ENCODE peak calls at places on chromosome 9, in four cellular contexts. P is K562, H is WTC11, T is HepG2. A is an unnamed sample.

GRCh38 chr9:125997510-125997823 is 250.3 kb downstream of the PBX3 start:
- DNase-seq in P (no peak), H (no peak), T (no peak), A (no peak)

GRCh38 chr9:2153599-2154217 is 138.6 kb downstream of the SMARCA2 start:
- DNase-seq in P (no peak), H (no peak), T (no peak), A (no peak)

GRCh38 chr9:122297512-122297911 is 32.8 kb downstream of the MRRF start:
- DNase-seq in P (no peak), H (no peak), T (no peak), A (no peak)

GRCh38 chr9:12923472-12924009 is 148.7 kb downstream of the LURAP1L start:
- DNase-seq in P (no peak), H (no peak), T (no peak), A (no peak)

GRCh38 chr9:38440511-38440910 is 16.3 kb upstream of the IGFBPL1 start:
- DNase-seq in P (no peak), H (no peak), T (no peak), A (no peak)

GRCh38 chr9:129752915-129753724 is at the start of gene PTGES:
- DNase-seq in P (peak), H (peak), T (no peak), A (peak)

GRCh38 chr9:14906000-14906399 is 4.2 kb downstream of the FREM1 start:
- DNase-seq in P (no peak), H (no peak), T (no peak), A (no peak)

GRCh38 chr9:7844283-7844682 is 44.7 kb upstream of the DMAC1 start:
- DNase-seq in P (no peak), H (no peak), T (peak), A (no peak)

GRCh38 chr9:71719585-71719984 is 48.7 kb downstream of the CEMIP2 start:
- DNase-seq in P (no peak), H (no peak), T (no peak), A (no peak)

GRCh38 chr9:136539427-136540412 is 6.1 kb downstream of the NOTCH1 start:
- DNase-seq in P (peak), H (peak), T (no peak), A (no peak)

GRCh38 chr9:752201-752600 is 89.3 kb upstream of the DMRT1 start:
- DNase-seq in P (no peak), H (no peak), T (no peak), A (no peak)

GRCh38 chr9:133714606-133715294 is 23.4 kb downstream of the SARDH start:
- DNase-seq in P (no peak), H (no peak), T (peak), A (no peak)

GRCh38 chr9:110753734-110754231 is 85.2 kb downstream of the MUSK start:
- DNase-seq in P (no peak), H (no peak), T (no peak), A (no peak)

GRCh38 chr9:130897105-130897751 is 616 bp upstream of the QRFP start:
- DNase-seq in P (peak), H (no peak), T (no peak), A (no peak)

GRCh38 chr9:133683494-133684460 is 47.6 kb downstream of the DBH start:
- DNase-seq in P (no peak), H (no peak), T (no peak), A (no peak)

GRCh38 chr9:87212563-87213154 is 265.4 kb upstream of the GAS1 start:
- DNase-seq in P (no peak), H (peak), T (no peak), A (no peak)

GRCh38 chr9:110015759-110016158 is 192.2 kb downstream of the C9orf152 start:
- DNase-seq in P (no peak), H (no peak), T (no peak), A (peak)

GRCh38 chr9:26746357-26747072 is 146.1 kb downstream of the CAAP1 start:
- DNase-seq in P (no peak), H (no peak), T (peak), A (peak)

GRCh38 chr9:137416563-137417151 is 6.3 kb downstream of the EXD3 start:
- DNase-seq in P (no peak), H (no peak), T (no peak), A (no peak)

GRCh38 chr9:114314881-114315722 is 7.8 kb upstream of the ORM1 start:
- DNase-seq in P (no peak), H (no peak), T (no peak), A (no peak)

GRCh38 chr9:130213898-130214761 is 41.9 kb downstream of the NCS1 start:
- DNase-seq in P (peak), H (peak), T (no peak), A (no peak)

GRCh38 chr9:9963861-9964260 is 648.9 kb downstream of the PTPRD start:
- DNase-seq in P (no peak), H (no peak), T (no peak), A (no peak)

GRCh38 chr9:1978941-1979340 is 36.2 kb upstream of the SMARCA2 start:
- DNase-seq in P (no peak), H (no peak), T (peak), A (no peak)

GRCh38 chr9:130118841-130119520 is 53.2 kb upstream of the NCS1 start:
- DNase-seq in P (no peak), H (no peak), T (no peak), A (no peak)

GRCh38 chr9:93452710-93453046 is 703 bp downstream of the FAM120AOS start:
- DNase-seq in P (no peak), H (no peak), T (no peak), A (no peak)

GRCh38 chr9:127878001-127878651 is 651 bp upstream of the AK1 start:
- DNase-seq in P (no peak), H (no peak), T (no peak), A (no peak)

GRCh38 chr9:113737414-113738271 is 138.5 kb upstream of the ZNF618 start:
- DNase-seq in P (peak), H (peak), T (peak), A (peak)

GRCh38 chr9:115395511-115396021 is 277.6 kb upstream of the TNC start:
- DNase-seq in P (no peak), H (no peak), T (no peak), A (no peak)

GRCh38 chr9:87527211-87527916 is 29.7 kb downstream of the DAPK1 start:
- DNase-seq in P (no peak), H (no peak), T (no peak), A (no peak)

DNA sequence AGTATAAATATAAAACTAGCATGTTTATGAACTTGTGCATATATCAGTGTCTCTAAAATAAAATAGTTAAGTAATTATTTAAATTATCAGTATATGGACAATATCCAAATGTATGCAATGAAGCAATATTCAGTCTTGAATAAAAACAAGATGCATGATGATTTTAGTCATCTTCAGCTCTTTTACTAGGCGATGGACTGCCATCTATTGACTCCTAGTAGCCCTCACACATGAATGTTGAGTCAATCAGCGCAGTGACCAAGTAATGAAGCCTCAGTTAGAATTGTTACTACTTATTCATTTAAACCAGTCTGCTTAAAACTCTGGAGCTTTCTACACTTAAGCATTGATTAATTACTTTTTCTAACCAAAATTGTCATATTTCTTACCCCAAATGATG is 92.9 kb upstream of the GRHPR start:
- DNase-seq in P (no peak), H (no peak), T (no peak), A (peak)
- TF ChIP-seq HMGXB4 in P (no peak), H (no peak), T (no peak), A (no peak)

GRCh38 chr9:124454296-124454695 is 4.0 kb downstream of the ADGRD2 start:
- DNase-seq in P (no peak), H (no peak), T (no peak), A (no peak)

GRCh38 chr9:124452841-124453585 is 2.8 kb downstream of the ADGRD2 start:
- DNase-seq in P (no peak), H (no peak), T (no peak), A (no peak)

GRCh38 chr9:124454791-124455443 is 4.7 kb downstream of the ADGRD2 start:
- DNase-seq in P (no peak), H (no peak), T (no peak), A (no peak)

GRCh38 chr9:124452326-124452725 is 2.1 kb downstream of the ADGRD2 start:
- DNase-seq in P (no peak), H (no peak), T (no peak), A (no peak)

GRCh38 chr9:124453586-124454191 is 3.4 kb downstream of the ADGRD2 start:
- DNase-seq in P (peak), H (peak), T (no peak), A (peak)
- TF ChIP-seq HMGXB4 in P (no peak), H (no peak), T (no peak), A (no peak)

DNA sequence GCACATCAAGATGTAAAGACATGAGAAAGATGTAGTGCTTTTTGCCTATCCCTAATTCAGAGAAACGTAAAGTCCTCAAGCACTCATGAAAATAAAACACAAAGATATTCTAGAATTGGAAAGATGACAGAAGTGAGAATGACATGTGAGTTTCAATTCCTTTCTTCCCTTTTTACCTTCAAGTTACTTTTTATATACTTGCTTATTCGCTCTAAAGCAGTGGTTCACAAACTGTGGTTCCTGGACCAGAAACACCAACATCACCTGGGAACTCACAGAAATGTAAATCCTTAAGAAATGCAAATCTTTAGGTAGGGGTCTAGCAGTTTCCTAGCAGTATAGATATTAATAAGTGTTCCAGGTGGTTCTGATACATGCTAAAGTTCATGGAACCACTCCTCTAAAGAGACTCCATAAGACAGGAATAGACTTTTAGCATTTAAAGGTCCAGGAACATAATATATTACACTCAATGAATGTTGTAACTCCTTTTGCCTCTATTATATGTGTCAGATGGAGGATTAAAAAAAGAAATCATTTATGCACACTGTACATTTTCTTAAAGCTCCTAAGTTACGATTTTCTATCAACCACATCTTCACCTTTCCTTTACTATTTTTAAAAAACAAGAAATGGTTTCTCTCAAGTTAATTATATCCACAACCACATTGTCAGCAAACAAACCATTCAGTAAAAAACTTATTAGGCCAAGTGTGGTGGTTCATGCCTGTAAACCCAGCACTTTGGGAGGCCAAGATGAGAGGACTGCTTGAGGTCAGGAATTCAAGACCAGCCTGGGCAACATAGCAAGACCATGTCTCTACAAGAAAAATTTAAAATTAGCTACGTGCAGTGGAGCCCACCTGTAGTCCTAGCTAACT is 39.9 kb downstream of the ERP44 start:
- DNase-seq in P (no peak), H (no peak), T (no peak), A (no peak)
- TF ChIP-seq HMGXB4 in P (no peak), H (no peak), T (no peak), A (no peak)

DNA sequence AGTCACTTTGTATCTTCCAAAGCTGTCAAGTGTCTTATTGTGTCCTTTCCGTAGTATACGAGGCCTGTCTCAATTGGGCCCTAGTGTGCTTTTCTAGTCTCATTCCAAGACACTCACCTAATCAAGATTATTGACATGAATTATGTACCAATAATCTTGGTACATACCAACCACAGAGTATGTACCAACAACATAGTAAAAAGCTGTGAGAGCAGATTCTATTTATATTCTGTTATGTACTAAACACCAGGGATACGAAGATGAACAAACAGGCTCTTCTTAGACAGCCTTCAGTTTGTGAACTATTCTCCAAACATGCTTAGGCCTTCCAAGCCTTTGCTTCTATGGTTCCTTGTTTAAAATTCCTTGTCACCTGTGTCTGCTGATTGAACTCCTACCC is 110.2 kb downstream of the ERCC6L2 start:
- DNase-seq in P (no peak), H (no peak), T (no peak), A (no peak)
- TF ChIP-seq HMGXB4 in P (no peak), H (no peak), T (no peak), A (no peak)

GRCh38 chr9:120923620-120924328 is 2.8 kb downstream of the TRAF1 start:
- DNase-seq in P (no peak), H (no peak), T (no peak), A (no peak)

GRCh38 chr9:120924698-120925534 is 1.7 kb downstream of the TRAF1 start:
- DNase-seq in P (no peak), H (no peak), T (no peak), A (no peak)

GRCh38 chr9:120927125-120928014 is 774 bp upstream of the TRAF1 start:
- DNase-seq in P (no peak), H (no peak), T (no peak), A (no peak)

GRCh38 chr9:120926397-120926928 is at the start of gene TRAF1:
- DNase-seq in P (no peak), H (no peak), T (no peak), A (no peak)

DNA sequence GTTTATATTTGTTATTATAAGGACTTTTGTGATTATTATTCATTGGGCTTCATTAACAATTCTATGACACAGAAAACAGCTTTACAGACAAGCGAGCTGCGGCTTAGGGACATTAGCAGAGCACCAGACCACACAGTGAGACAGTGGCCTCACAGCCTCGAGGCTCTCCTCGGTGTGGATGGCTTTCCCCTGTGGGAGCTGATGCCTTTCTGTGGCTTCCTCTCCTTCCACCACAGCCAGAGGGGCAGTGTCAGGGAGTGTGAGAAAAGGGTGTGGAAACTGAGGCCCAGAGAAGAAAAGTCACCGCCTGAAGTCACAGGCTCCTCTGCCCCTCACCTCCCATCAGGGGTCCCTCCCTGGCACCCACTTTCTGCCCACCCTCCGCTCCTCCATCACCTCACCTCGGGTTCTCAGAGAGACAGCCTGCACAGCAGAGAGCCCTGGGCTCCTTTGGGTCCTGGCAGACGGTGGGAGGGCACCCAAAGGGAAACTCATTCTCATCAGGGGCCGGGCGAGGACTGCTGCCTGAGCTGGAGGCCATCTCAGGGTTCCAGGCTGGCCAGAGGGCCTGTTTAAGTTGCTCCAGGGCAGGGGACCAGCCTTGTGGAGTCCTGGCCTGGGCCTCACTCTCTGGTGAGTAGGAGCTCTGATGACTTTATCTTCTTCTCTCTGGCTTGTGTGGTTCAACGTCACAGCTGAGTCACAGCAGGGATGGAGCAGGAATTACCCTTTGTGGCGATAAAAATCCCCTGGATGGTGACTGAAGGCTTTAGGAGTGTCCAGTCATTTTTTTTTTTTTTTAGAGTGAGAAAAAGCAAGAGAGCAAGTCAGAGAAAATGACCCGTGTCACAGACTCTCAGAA is 830 bp downstream of the TRAF1 start:
- DNase-seq in P (peak), H (no peak), T (no peak), A (peak)
- TF ChIP-seq HMGXB4 in P (no peak), H (no peak), T (no peak), A (no peak)

DNA sequence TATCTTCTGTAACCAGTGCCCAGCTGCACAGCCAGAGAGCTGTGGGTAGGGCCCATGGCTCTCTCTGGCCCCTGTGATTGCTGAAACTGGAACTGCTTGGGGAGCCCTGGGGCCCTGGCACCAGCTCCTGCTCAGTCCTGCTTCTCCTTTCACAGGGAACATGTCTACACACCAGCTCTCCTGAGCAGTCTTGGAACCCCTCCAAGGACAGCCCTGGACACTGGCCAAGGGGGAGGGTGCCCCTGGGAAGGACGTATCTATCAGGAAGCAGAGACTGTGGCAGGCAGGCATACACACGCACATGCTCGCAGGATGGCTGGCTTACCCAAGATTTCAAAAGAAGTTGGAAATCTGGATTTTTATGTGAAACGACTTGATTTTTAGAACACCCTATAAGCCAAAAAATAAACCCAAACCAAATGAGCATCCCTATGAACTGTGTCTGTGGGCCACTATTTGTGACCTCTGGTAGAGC is 8.8 kb upstream of the TRAF1 start:
- DNase-seq in P (peak), H (no peak), T (no peak), A (peak)
- TF ChIP-seq HMGXB4 in P (no peak), H (no peak), T (no peak), A (no peak)

A was measured in A549.